ENCODE peak calls at places on chromosomes 4 and X, in four cellular contexts. One of them, this sample, is unnamed.

GRCh38 chrX:30779453-30780030 is 109.5 kb downstream of the TAB3 start:
- DNase-seq in activated naive CD8-positive, alpha-beta T cell treated with anti-CD3 and anti-CD28 coated beads, Interleukin-2, amount 50 U/mL, for 24 hours: no peak
- DNase-seq in HS-5: no peak
- DNase-seq in tibial nerve: no peak
- DNase-seq in this sample: no peak

GRCh38 chr4:118869808-118870342 is 18.8 kb upstream of the SYNPO2 start:
- DNase-seq in activated naive CD8-positive, alpha-beta T cell treated with anti-CD3 and anti-CD28 coated beads, Interleukin-2, amount 50 U/mL, for 24 hours: no peak
- DNase-seq in HS-5: no peak
- DNase-seq in tibial nerve: no peak
- DNase-seq in this sample: no peak

GRCh38 chr4:82951196-82951595 is 50.7 kb downstream of the THAP9 start:
- DNase-seq in activated naive CD8-positive, alpha-beta T cell treated with anti-CD3 and anti-CD28 coated beads, Interleukin-2, amount 50 U/mL, for 24 hours: no peak
- DNase-seq in HS-5: no peak
- DNase-seq in tibial nerve: no peak
- DNase-seq in this sample: no peak

GRCh38 chrX:148573119-148573518 is 72.7 kb downstream of the AFF2 start:
- DNase-seq in activated naive CD8-positive, alpha-beta T cell treated with anti-CD3 and anti-CD28 coated beads, Interleukin-2, amount 50 U/mL, for 24 hours: no peak
- DNase-seq in HS-5: no peak
- DNase-seq in tibial nerve: no peak
- DNase-seq in this sample: no peak

GRCh38 chrX:2924151-2924550 is 5.0 kb downstream of the ARSD start:
- DNase-seq in activated naive CD8-positive, alpha-beta T cell treated with anti-CD3 and anti-CD28 coated beads, Interleukin-2, amount 50 U/mL, for 24 hours: no peak
- DNase-seq in HS-5: no peak
- DNase-seq in tibial nerve: no peak
- DNase-seq in this sample: no peak

GRCh38 chr4:76306882-76307669 is 543 bp downstream of the STBD1 start:
- DNase-seq in activated naive CD8-positive, alpha-beta T cell treated with anti-CD3 and anti-CD28 coated beads, Interleukin-2, amount 50 U/mL, for 24 hours: peak; percentile 34
- DNase-seq in HS-5: peak; percentile 22
- DNase-seq in tibial nerve: peak; percentile 12
- DNase-seq in this sample: peak; percentile 8

GRCh38 chrX:71475906-71476305 is 57.0 kb upstream of the OGT start:
- DNase-seq in activated naive CD8-positive, alpha-beta T cell treated with anti-CD3 and anti-CD28 coated beads, Interleukin-2, amount 50 U/mL, for 24 hours: no peak
- DNase-seq in HS-5: no peak
- DNase-seq in tibial nerve: no peak
- DNase-seq in this sample: no peak

GRCh38 chrX:72392816-72393800 is 87.4 kb upstream of the CITED1 start:
- DNase-seq in activated naive CD8-positive, alpha-beta T cell treated with anti-CD3 and anti-CD28 coated beads, Interleukin-2, amount 50 U/mL, for 24 hours: no peak
- DNase-seq in HS-5: no peak
- DNase-seq in tibial nerve: no peak
- DNase-seq in this sample: no peak

GRCh38 chr4:88006956-88007303 is 505 bp upstream of the PKD2 start:
- DNase-seq in activated naive CD8-positive, alpha-beta T cell treated with anti-CD3 and anti-CD28 coated beads, Interleukin-2, amount 50 U/mL, for 24 hours: no peak
- DNase-seq in HS-5: no peak
- DNase-seq in tibial nerve: no peak
- DNase-seq in this sample: no peak

GRCh38 chrX:64229145-64229544 is 1.3 kb downstream of the ASB12 start:
- DNase-seq in activated naive CD8-positive, alpha-beta T cell treated with anti-CD3 and anti-CD28 coated beads, Interleukin-2, amount 50 U/mL, for 24 hours: no peak
- DNase-seq in HS-5: no peak
- DNase-seq in tibial nerve: no peak
- DNase-seq in this sample: no peak

GRCh38 chr4:128649575-128650205 is 159.8 kb upstream of the JADE1 start:
- DNase-seq in activated naive CD8-positive, alpha-beta T cell treated with anti-CD3 and anti-CD28 coated beads, Interleukin-2, amount 50 U/mL, for 24 hours: no peak
- DNase-seq in HS-5: peak; percentile 16
- DNase-seq in tibial nerve: no peak
- DNase-seq in this sample: no peak

GRCh38 chr4:113559947-113560346 is 201.6 kb downstream of the CAMK2D start:
- DNase-seq in activated naive CD8-positive, alpha-beta T cell treated with anti-CD3 and anti-CD28 coated beads, Interleukin-2, amount 50 U/mL, for 24 hours: no peak
- DNase-seq in HS-5: no peak
- DNase-seq in tibial nerve: no peak
- DNase-seq in this sample: no peak

GRCh38 chr4:2786794-2787229 is 6.1 kb upstream of the SH3BP2 start:
- DNase-seq in activated naive CD8-positive, alpha-beta T cell treated with anti-CD3 and anti-CD28 coated beads, Interleukin-2, amount 50 U/mL, for 24 hours: no peak
- DNase-seq in HS-5: no peak
- DNase-seq in tibial nerve: no peak
- DNase-seq in this sample: no peak

GRCh38 chr4:17066241-17066640 is 167.8 kb upstream of the LDB2 start:
- DNase-seq in activated naive CD8-positive, alpha-beta T cell treated with anti-CD3 and anti-CD28 coated beads, Interleukin-2, amount 50 U/mL, for 24 hours: no peak
- DNase-seq in HS-5: no peak
- DNase-seq in tibial nerve: no peak
- DNase-seq in this sample: no peak

GRCh38 chrX:100643212-100643611 is 787 bp upstream of the SRPX2 start:
- DNase-seq in activated naive CD8-positive, alpha-beta T cell treated with anti-CD3 and anti-CD28 coated beads, Interleukin-2, amount 50 U/mL, for 24 hours: no peak
- DNase-seq in HS-5: no peak
- DNase-seq in tibial nerve: no peak
- DNase-seq in this sample: no peak

GRCh38 chrX:111164728-111165127 is 68.7 kb downstream of the PAK3 start:
- DNase-seq in activated naive CD8-positive, alpha-beta T cell treated with anti-CD3 and anti-CD28 coated beads, Interleukin-2, amount 50 U/mL, for 24 hours: no peak
- DNase-seq in HS-5: no peak
- DNase-seq in tibial nerve: no peak
- DNase-seq in this sample: no peak

GRCh38 chr4:148787831-148788477 is 345.7 kb upstream of the NR3C2 start:
- DNase-seq in activated naive CD8-positive, alpha-beta T cell treated with anti-CD3 and anti-CD28 coated beads, Interleukin-2, amount 50 U/mL, for 24 hours: no peak
- DNase-seq in HS-5: no peak
- DNase-seq in tibial nerve: no peak
- DNase-seq in this sample: no peak

GRCh38 chrX:15947648-15948317 is 93.2 kb upstream of the AP1S2 start:
- DNase-seq in activated naive CD8-positive, alpha-beta T cell treated with anti-CD3 and anti-CD28 coated beads, Interleukin-2, amount 50 U/mL, for 24 hours: no peak
- DNase-seq in HS-5: peak; percentile 36
- DNase-seq in tibial nerve: no peak
- DNase-seq in this sample: no peak

GRCh38 chrX:53280703-53281320 is 572 bp downstream of the IQSEC2 start:
- DNase-seq in activated naive CD8-positive, alpha-beta T cell treated with anti-CD3 and anti-CD28 coated beads, Interleukin-2, amount 50 U/mL, for 24 hours: no peak
- DNase-seq in HS-5: no peak
- DNase-seq in tibial nerve: peak; percentile 56
- DNase-seq in this sample: no peak

GRCh38 chr4:128811571-128812359 is 2.3 kb downstream of the JADE1 start:
- DNase-seq in activated naive CD8-positive, alpha-beta T cell treated with anti-CD3 and anti-CD28 coated beads, Interleukin-2, amount 50 U/mL, for 24 hours: peak; percentile 85
- DNase-seq in HS-5: peak; percentile 64
- DNase-seq in tibial nerve: peak; percentile 81
- DNase-seq in this sample: peak; percentile 84

GRCh38 chrX:80806557-80806956 is 3.1 kb downstream of the BRWD3 start:
- DNase-seq in activated naive CD8-positive, alpha-beta T cell treated with anti-CD3 and anti-CD28 coated beads, Interleukin-2, amount 50 U/mL, for 24 hours: no peak
- DNase-seq in HS-5: no peak
- DNase-seq in tibial nerve: no peak
- DNase-seq in this sample: no peak

GRCh38 chr4:52822583-52823477 is 39.3 kb upstream of the RASL11B start:
- DNase-seq in activated naive CD8-positive, alpha-beta T cell treated with anti-CD3 and anti-CD28 coated beads, Interleukin-2, amount 50 U/mL, for 24 hours: no peak
- DNase-seq in HS-5: peak; percentile 15
- DNase-seq in tibial nerve: peak; percentile 26
- DNase-seq in this sample: no peak

GRCh38 chr4:113636438-113636818 is 125.1 kb downstream of the CAMK2D start:
- DNase-seq in activated naive CD8-positive, alpha-beta T cell treated with anti-CD3 and anti-CD28 coated beads, Interleukin-2, amount 50 U/mL, for 24 hours: no peak
- DNase-seq in HS-5: no peak
- DNase-seq in tibial nerve: no peak
- DNase-seq in this sample: peak; percentile 12

GRCh38 chrX:103585421-103586313 is at the start of gene TCEAL4:
- DNase-seq in activated naive CD8-positive, alpha-beta T cell treated with anti-CD3 and anti-CD28 coated beads, Interleukin-2, amount 50 U/mL, for 24 hours: peak; percentile 49
- DNase-seq in HS-5: no peak
- DNase-seq in tibial nerve: peak; percentile 56
- DNase-seq in this sample: peak; percentile 29

GRCh38 chrX:30144971-30145731 is 70.2 kb upstream of the MAGEB2 start:
- DNase-seq in activated naive CD8-positive, alpha-beta T cell treated with anti-CD3 and anti-CD28 coated beads, Interleukin-2, amount 50 U/mL, for 24 hours: no peak
- DNase-seq in HS-5: no peak
- DNase-seq in tibial nerve: no peak
- DNase-seq in this sample: no peak

GRCh38 chr4:30001628-30002027 is 718.5 kb upstream of the PCDH7 start:
- DNase-seq in activated naive CD8-positive, alpha-beta T cell treated with anti-CD3 and anti-CD28 coated beads, Interleukin-2, amount 50 U/mL, for 24 hours: no peak
- DNase-seq in HS-5: no peak
- DNase-seq in tibial nerve: no peak
- DNase-seq in this sample: no peak

GRCh38 chr4:168524006-168524405 is 27.2 kb downstream of the PALLD start:
- DNase-seq in activated naive CD8-positive, alpha-beta T cell treated with anti-CD3 and anti-CD28 coated beads, Interleukin-2, amount 50 U/mL, for 24 hours: no peak
- DNase-seq in HS-5: peak; percentile 43
- DNase-seq in tibial nerve: no peak
- DNase-seq in this sample: no peak

GRCh38 chrX:21382715-21383114 is 8.5 kb downstream of the CNKSR2 start:
- DNase-seq in activated naive CD8-positive, alpha-beta T cell treated with anti-CD3 and anti-CD28 coated beads, Interleukin-2, amount 50 U/mL, for 24 hours: no peak
- DNase-seq in HS-5: no peak
- DNase-seq in tibial nerve: no peak
- DNase-seq in this sample: no peak

GRCh38 chr4:183571350-183572076 is 66.7 kb downstream of the ING2 start:
- DNase-seq in activated naive CD8-positive, alpha-beta T cell treated with anti-CD3 and anti-CD28 coated beads, Interleukin-2, amount 50 U/mL, for 24 hours: no peak
- DNase-seq in HS-5: no peak
- DNase-seq in tibial nerve: no peak
- DNase-seq in this sample: peak; percentile 11

GRCh38 chrX:110671068-110671803 is 124.4 kb downstream of the CHRDL1 start:
- DNase-seq in activated naive CD8-positive, alpha-beta T cell treated with anti-CD3 and anti-CD28 coated beads, Interleukin-2, amount 50 U/mL, for 24 hours: no peak
- DNase-seq in HS-5: no peak
- DNase-seq in tibial nerve: no peak
- DNase-seq in this sample: no peak

This sample was measured in midbrain.